ENCODE peak calls at places on chromosomes 2 and 18, in five cellular contexts. C is SK-N-SH, E is NCI-H460, T is kidney epithelial cell, Q is heart left ventricle. K is an unnamed sample.

GRCh38 chr2:63048367-63049171 is 2.1 kb upstream of the OTX1 start:
- DNase-seq in C (peak), E (no peak), T (no peak), Q (peak), K (peak)

GRCh38 chr2:53353372-53354111 is 414.1 kb upstream of the CHAC2 start:
- DNase-seq in C (no peak), E (peak), T (peak), Q (no peak), K (no peak)

GRCh38 chr2:106160786-106161261 is 33.3 kb downstream of the UXS1 start:
- DNase-seq in C (no peak), E (no peak), T (no peak), Q (peak), K (no peak)

GRCh38 chr2:230920167-230920566 is 4.9 kb downstream of the GPR55 start:
- DNase-seq in C (no peak), E (no peak), T (no peak), Q (no peak), K (no peak)

GRCh38 chr18:6249110-6249680 is 165.5 kb downstream of the L3MBTL4 start:
- DNase-seq in C (no peak), E (no peak), T (no peak), Q (no peak), K (no peak)

GRCh38 chr2:11097988-11098387 is 57.3 kb upstream of the SLC66A3 start:
- DNase-seq in C (no peak), E (no peak), T (no peak), Q (no peak), K (no peak)

GRCh38 chr2:239381709-239382134 is 19.1 kb downstream of the HDAC4 start:
- DNase-seq in C (peak), E (no peak), T (no peak), Q (no peak), K (no peak)

GRCh38 chr2:109384308-109385271 is 229.2 kb downstream of the SEPTIN10 start:
- DNase-seq in C (no peak), E (no peak), T (no peak), Q (peak), K (no peak)

GRCh38 chr2:202152104-202152771 is 79.2 kb downstream of the KIAA2012 start:
- DNase-seq in C (no peak), E (no peak), T (no peak), Q (no peak), K (no peak)

K was measured in ecto neural progenitor cell.